ENCODE peak calls at places on chromosomes 5 and 9, in eight cellular contexts. J is GM12865, M is cardiac muscle cell, A is epithelial cell of esophagus, S is cardiac fibroblast, E is uterus, L is stomach, B is transverse colon. O is an unnamed sample.

GRCh38 chr5:16095612-16096011 is 84.0 kb downstream of the MARCHF11 start:
- DNase-seq in J (no peak), M (no peak), A (no peak), S (no peak), E (no peak), L (no peak), B (no peak), O (no peak)

GRCh38 chr5:142063878-142064331 is 44.7 kb upstream of the NDFIP1 start:
- DNase-seq in J (no peak), M (peak; percentile 87), A (no peak), S (peak; percentile 87), E (peak; percentile 66), L (peak; percentile 39), B (peak; percentile 13), O (peak; percentile 21)

GRCh38 chr9:136023401-136024225 is 62.4 kb upstream of the UBAC1 start:
- DNase-seq in J (no peak), M (peak; percentile 83), A (no peak), S (peak; percentile 85), E (peak; percentile 55), L (no peak), B (no peak), O (no peak)

GRCh38 chr9:87776481-87777373 is 50.8 kb downstream of the CTSL start:
- DNase-seq in J (no peak), M (no peak), A (no peak), S (no peak), E (no peak), L (no peak), B (no peak), O (no peak)

GRCh38 chr5:171574374-171574773 is 154.9 kb downstream of the FGF18 start:
- DNase-seq in J (no peak), M (no peak), A (no peak), S (no peak), E (no peak), L (no peak), B (no peak), O (no peak)

GRCh38 chr9:69885474-69885929 is 64.9 kb downstream of the CFAP95 start:
- DNase-seq in J (no peak), M (peak; percentile 62), A (no peak), S (peak; percentile 52), E (no peak), L (no peak), B (no peak), O (peak; percentile 27)

GRCh38 chr9:99359336-99359735 is 137.3 kb downstream of the SEC61B start:
- DNase-seq in J (no peak), M (no peak), A (no peak), S (no peak), E (no peak), L (no peak), B (no peak), O (no peak)

GRCh38 chr5:37896159-37896558 is 56.3 kb upstream of the GDNF start:
- DNase-seq in J (no peak), M (no peak), A (no peak), S (no peak), E (no peak), L (no peak), B (no peak), O (no peak)

DNA sequence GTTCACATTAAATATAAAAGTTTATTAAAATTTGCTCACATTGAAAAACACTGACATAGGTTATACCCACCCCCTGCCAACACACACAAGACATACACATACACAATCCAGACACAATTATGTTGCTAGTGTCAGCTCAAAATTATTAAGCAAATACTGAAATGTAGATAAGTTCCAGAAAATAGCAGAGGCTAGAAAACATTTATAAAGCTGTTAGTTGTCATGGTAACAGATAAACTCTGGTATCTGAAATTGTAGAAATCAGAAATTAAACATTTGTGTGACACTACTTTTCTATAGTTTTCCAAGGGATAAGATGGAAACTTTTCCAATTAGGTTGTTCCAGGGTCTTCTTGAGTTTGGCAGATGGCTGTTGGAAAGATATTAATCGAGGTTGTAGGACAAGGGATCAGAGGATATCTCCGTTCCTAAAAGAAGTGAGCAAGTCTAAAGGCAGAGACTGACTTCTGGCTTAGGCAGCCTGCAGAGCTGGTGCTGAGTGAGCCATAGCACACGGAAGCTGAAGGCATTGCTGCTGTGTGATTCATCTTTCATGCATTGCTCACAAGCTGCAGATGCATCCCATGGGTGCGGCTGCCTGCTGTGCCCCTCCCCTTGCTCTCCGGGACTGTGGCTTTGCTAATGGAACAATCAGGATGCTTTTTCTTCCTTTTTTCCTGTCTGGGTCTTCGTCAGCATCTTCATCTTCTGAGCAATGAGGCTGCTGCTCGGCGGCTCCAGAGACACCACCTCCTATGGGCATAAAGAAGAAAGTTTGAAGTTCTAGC is 341.5 kb downstream of the DIRAS2 start:
- DNase-seq in J (no peak), M (peak; percentile 85), A (peak; percentile 97), S (peak; percentile 87), E (peak; percentile 18), L (peak; percentile 27), B (peak; percentile 63), O (peak; percentile 70)
- TF ChIP-seq CTCF in J (no peak), M (no peak), A (no peak), S (no peak), E (no peak), L (no peak), B (no peak), O (no peak)

DNA sequence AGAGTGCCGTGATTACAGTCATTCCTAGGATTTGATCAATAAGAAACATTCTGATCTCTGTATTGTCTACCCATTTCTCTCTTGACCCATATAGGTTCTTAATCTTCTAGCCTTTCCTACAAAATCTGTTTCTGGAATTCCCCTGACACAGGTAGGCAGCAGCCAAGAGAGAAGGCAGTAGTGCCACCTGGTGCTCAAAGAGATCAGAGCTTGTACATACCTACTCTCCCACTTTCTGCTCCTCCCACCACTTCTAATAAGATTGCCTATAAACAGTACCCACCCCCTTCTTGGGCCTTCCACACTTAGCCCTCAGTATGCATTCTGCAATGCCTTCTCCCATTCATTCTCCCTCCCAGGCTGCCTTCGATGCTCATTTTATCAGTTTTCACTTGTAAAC is 117.4 kb upstream of the RORB start:
- DNase-seq in J (peak; percentile 46), M (peak; percentile 0), A (peak; percentile 78), S (no peak), E (no peak), L (peak; percentile 27), B (no peak), O (peak; percentile 55)
- TF ChIP-seq CTCF in J (peak; percentile 46), M (no peak), A (peak; percentile 79), S (no peak), E (no peak), L (no peak), B (no peak), O (no peak)

GRCh38 chr9:134835455-134835854 is 45.2 kb upstream of the FCN2 start:
- DNase-seq in J (no peak), M (no peak), A (no peak), S (no peak), E (peak; percentile 49), L (no peak), B (no peak), O (no peak)

GRCh38 chr9:134834957-134835419 is 45.6 kb upstream of the FCN2 start:
- DNase-seq in J (no peak), M (no peak), A (no peak), S (no peak), E (no peak), L (no peak), B (no peak), O (no peak)

GRCh38 chr9:134836406-134836970 is 44.1 kb upstream of the FCN2 start:
- DNase-seq in J (no peak), M (no peak), A (no peak), S (no peak), E (no peak), L (no peak), B (no peak), O (no peak)

GRCh38 chr9:134837529-134837928 is 43.1 kb upstream of the FCN2 start:
- DNase-seq in J (no peak), M (no peak), A (no peak), S (no peak), E (no peak), L (no peak), B (no peak), O (no peak)

DNA sequence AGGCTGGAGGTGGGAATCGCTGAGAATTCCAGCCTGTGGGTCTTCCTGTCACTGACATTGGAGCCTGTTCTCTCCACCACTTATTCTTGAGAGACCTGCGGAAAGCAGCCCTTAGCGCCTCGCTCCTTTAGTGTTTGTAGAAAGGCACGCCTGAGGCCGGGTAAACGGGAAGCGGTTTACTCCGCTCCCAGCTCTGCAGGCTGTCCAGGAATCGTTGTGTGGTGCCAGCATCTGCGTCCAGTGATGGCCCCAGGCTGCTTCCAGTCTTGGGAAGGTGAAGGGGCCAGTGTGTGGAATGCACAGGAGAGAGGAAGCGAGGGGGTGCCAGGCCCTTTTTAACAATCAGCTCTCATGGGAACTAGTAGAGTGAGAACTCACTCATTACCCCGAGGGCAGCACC is 44.6 kb upstream of the FCN2 start:
- DNase-seq in J (no peak), M (no peak), A (no peak), S (no peak), E (no peak), L (no peak), B (no peak), O (no peak)
- TF ChIP-seq CTCF in J (no peak), M (no peak), A (no peak), S (no peak), E (no peak), L (no peak), B (no peak), O (no peak)

GRCh38 chr9:72362680-72363139 is 2.3 kb downstream of the ZFAND5 start:
- DNase-seq in J (peak; percentile 77), M (peak; percentile 77), A (peak; percentile 65), S (peak; percentile 88), E (peak; percentile 39), L (peak; percentile 57), B (peak; percentile 59), O (peak; percentile 23)

GRCh38 chr9:72363908-72364678 is 915 bp downstream of the ZFAND5 start:
- DNase-seq in J (peak; percentile 83), M (peak; percentile 68), A (peak; percentile 61), S (peak; percentile 66), E (peak; percentile 58), L (peak; percentile 68), B (peak; percentile 62), O (peak; percentile 28)

GRCh38 chr9:72364679-72365524 is at the start of gene ZFAND5:
- DNase-seq in J (peak; percentile 98), M (peak; percentile 99), A (peak; percentile 98), S (peak; percentile 100), E (peak; percentile 97), L (peak; percentile 99), B (peak; percentile 98), O (peak; percentile 94)

GRCh38 chr9:72363226-72363625 is 1.8 kb downstream of the ZFAND5 start:
- DNase-seq in J (no peak), M (no peak), A (peak; percentile 18), S (no peak), E (no peak), L (no peak), B (no peak), O (no peak)

DNA sequence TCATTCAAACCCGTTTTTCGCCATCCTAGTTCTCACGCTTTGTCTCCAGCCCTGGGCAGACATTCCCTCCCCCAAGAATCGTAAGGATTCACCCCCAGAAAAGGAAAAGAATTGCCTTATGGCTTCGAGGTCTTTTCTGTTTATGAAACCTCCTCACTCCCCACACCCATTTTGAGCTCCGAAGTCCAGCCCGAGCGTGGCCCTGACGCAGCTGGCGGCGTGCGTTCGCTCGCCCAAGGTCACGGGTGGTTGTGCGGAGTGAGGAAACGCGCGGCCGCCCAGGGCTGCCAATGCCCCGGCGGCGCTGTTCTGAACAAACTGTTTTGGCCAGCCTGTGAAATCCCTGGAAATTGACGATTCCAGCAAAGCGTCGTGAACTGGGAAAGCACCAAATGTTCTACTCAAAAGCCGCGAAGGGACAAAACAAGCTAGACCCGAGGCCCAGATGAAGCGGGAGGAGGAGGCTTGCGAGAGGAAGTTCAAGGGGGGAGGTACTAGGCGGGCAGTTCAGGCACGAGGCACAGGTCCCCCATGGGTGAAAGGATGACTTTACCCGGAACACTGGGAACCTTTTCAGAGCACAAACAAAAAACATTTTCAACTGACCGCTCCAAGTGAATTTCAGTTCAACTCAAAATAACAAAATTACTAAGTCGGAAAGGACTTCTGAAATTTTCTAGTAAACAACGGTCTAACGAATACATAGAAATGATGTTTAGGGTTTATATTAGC is 683 bp upstream of the ZFAND5 start:
- DNase-seq in J (peak; percentile 89), M (peak; percentile 93), A (no peak), S (peak; percentile 95), E (peak; percentile 81), L (peak; percentile 85), B (peak; percentile 87), O (peak; percentile 48)
- TF ChIP-seq CTCF in J (peak; percentile 12), M (peak; percentile 28), A (no peak), S (peak; percentile 7), E (no peak), L (no peak), B (no peak), O (no peak)